ENCODE peak calls at places on chromosomes 4 and X, in four cellular contexts. W is body of pancreas, N is testis, K is A549. T is an unnamed sample.

GRCh38 chrX:153780678-153781427 is at the start of gene SRPK3:
- DNase-seq in W (peak; percentile 39), N (no peak), K (no peak), T (no peak)

GRCh38 chr4:11543710-11544109 is 115.0 kb upstream of the HS3ST1 start:
- DNase-seq in W (no peak), N (no peak), K (no peak), T (no peak)

GRCh38 chr4:100421356-100421978 is 96.4 kb downstream of the EMCN start:
- DNase-seq in W (no peak), N (no peak), K (peak; percentile 3), T (no peak)

GRCh38 chr4:168433576-168433975 is 46.7 kb downstream of the DDX60L start:
- DNase-seq in W (no peak), N (no peak), K (no peak), T (no peak)

GRCh38 chr4:76895619-76896018 is 2.3 kb downstream of the SOWAHB start:
- DNase-seq in W (no peak), N (no peak), K (no peak), T (no peak)

GRCh38 chrX:3231766-3232165 is 114.7 kb downstream of the MXRA5 start:
- DNase-seq in W (no peak), N (no peak), K (no peak), T (no peak)

GRCh38 chrX:39953879-39954278 is 143.9 kb downstream of the BCOR start:
- DNase-seq in W (peak; percentile 89), N (no peak), K (peak; percentile 69), T (peak; percentile 92)

GRCh38 chr4:173218411-173219125 is 50.0 kb downstream of the GALNT7 start:
- DNase-seq in W (no peak), N (no peak), K (peak; percentile 26), T (no peak)

GRCh38 chr4:21827575-21827974 is 121.0 kb downstream of the KCNIP4 start:
- DNase-seq in W (no peak), N (no peak), K (no peak), T (no peak)

GRCh38 chr4:147056951-147057630 is 111.4 kb upstream of the TTC29 start:
- DNase-seq in W (no peak), N (no peak), K (no peak), T (no peak)

GRCh38 chrX:134571831-134572230 is 86.4 kb downstream of the PLAC1 start:
- DNase-seq in W (no peak), N (no peak), K (no peak), T (no peak)

GRCh38 chr4:146243141-146243882 is 29.0 kb downstream of the REELD1 start:
- DNase-seq in W (no peak), N (peak; percentile 58), K (no peak), T (no peak)

GRCh38 chrX:15882704-15883539 is 28.3 kb upstream of the AP1S2 start:
- DNase-seq in W (no peak), N (no peak), K (no peak), T (no peak)

GRCh38 chr4:121072836-121073362 is 564 bp upstream of the NDNF start:
- DNase-seq in W (peak; percentile 7), N (peak; percentile 18), K (no peak), T (peak; percentile 20)

GRCh38 chr4:165635261-165635838 is 237.7 kb upstream of the TLL1 start:
- DNase-seq in W (no peak), N (no peak), K (no peak), T (no peak)

GRCh38 chr4:116132946-116133345 is 952.4 kb downstream of the TRAM1L1 start:
- DNase-seq in W (no peak), N (no peak), K (no peak), T (no peak)

GRCh38 chr4:110139106-110139505 is 59.3 kb downstream of the ELOVL6 start:
- DNase-seq in W (no peak), N (no peak), K (no peak), T (no peak)

GRCh38 chrX:65999029-65999562 is 40.8 kb downstream of the VSIG4 start:
- DNase-seq in W (no peak), N (no peak), K (no peak), T (no peak)

GRCh38 chr4:153733751-153734448 is 25.9 kb downstream of the RNF175 start:
- DNase-seq in W (no peak), N (no peak), K (no peak), T (no peak)

GRCh38 chr4:54482529-54482961 is 175.2 kb upstream of the KIT start:
- DNase-seq in W (no peak), N (no peak), K (no peak), T (no peak)

GRCh38 chrX:136039968-136040367 is 54.7 kb downstream of the SLC9A6 start:
- DNase-seq in W (no peak), N (no peak), K (no peak), T (no peak)

GRCh38 chr4:147312376-147313046 is 168.4 kb upstream of the EDNRA start:
- DNase-seq in W (no peak), N (no peak), K (no peak), T (no peak)

GRCh38 chr4:7000421-7001176 is 42.6 kb upstream of the TADA2B start:
- DNase-seq in W (no peak), N (no peak), K (no peak), T (peak; percentile 63)

GRCh38 chr4:148444296-148445070 is 2.3 kb upstream of the NR3C2 start:
- DNase-seq in W (peak; percentile 53), N (peak; percentile 18), K (no peak), T (peak; percentile 54)

GRCh38 chr4:2040391-2041233 is 18.5 kb upstream of the NAT8L start:
- DNase-seq in W (no peak), N (no peak), K (no peak), T (peak; percentile 52)

GRCh38 chr4:134722306-134722705 is 520.7 kb upstream of the PABPC4L start:
- DNase-seq in W (no peak), N (no peak), K (no peak), T (no peak)

GRCh38 chrX:115251458-115252233 is 17.8 kb upstream of the LRCH2 start:
- DNase-seq in W (no peak), N (no peak), K (no peak), T (no peak)

GRCh38 chrX:104166735-104167436 is 633 bp downstream of the FAM199X start:
- DNase-seq in W (no peak), N (peak; percentile 29), K (peak; percentile 4), T (peak; percentile 50)

GRCh38 chr4:113646456-113646809 is 115.1 kb downstream of the CAMK2D start:
- DNase-seq in W (no peak), N (no peak), K (peak; percentile 26), T (no peak)

DNA sequence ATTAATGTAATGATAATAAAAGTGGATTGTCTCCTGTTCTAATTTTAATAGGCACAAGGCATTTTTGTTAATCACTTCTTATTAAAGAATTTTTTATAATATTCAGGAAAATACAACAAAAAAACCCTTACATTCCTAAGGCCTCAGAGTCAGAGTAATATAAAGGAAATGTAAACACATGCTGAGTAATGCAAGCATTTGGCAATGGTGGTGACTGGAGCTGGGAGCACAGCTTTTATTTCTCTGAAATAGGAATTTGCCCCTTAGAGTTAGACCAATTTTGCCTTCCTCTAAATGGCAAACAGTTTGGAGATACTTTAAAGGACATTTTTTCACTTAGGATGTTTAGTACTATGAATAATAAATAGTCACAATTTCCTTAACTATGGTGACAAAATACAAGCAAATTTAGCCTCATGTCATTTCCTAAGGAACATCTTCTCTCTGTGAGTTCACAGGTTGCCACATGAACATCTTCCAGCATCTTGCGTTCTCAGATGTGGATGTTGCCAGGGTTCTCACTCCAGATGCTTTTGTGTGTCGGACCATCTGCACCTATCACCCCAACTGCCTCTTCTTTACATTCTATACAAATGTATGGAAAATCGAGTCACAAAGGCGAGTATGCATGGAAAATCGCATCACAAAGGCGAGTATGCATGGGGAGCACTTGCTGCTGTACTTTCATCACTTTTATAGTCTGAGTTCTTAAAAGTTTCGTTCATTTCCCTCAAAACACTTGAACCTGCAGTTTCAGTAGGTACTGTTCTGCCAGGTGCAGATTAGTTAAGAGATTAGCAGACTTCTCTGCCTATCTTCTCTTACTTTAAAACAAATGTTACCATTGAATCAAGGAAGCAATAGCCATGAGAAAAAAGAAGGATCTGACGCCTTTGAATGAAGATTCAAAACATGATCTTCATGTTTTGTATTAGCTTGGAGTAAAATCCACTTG is 15.9 kb upstream of the F11 start:
- DNase-seq in W (no peak), N (no peak), K (no peak), T (no peak)
- H3K27ac ChIP-seq in W (no peak overlapping the region), N (no peak overlapping the region), K (no peak overlapping the region), T (peak overlapping the region; percentile 56)

GRCh38 chrX:106802388-106803275 is at the start of gene TBC1D8B:
- DNase-seq in W (peak; percentile 85), N (peak; percentile 88), K (peak; percentile 80), T (peak; percentile 71)
- TF ChIP-seq POLR2A in W (peak; percentile 89), N (peak; percentile 26), K (peak; percentile 44), T (no peak)

DNA sequence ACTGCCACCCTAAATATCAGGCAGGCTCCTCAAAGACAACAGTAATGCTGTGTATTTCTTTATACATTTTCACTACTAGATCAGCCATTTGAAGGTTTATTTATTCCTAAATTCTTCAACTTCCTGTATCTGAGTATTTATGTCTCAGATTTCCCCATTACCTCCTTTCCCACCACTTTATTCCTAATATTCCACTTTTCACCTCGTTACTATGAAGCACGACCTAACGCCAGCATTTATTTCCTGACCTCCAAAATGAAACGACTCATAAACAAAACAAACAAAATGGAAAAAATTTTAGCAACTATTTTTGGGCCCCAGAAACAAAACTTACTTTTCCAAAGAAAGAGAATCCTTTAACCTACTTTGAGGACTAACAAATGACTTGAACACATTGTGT is 69.6 kb downstream of the MAML3 start:
- DNase-seq in W (no peak), N (no peak), K (no peak), T (no peak)
- H3K27ac ChIP-seq in W (no peak overlapping the region), N (no peak overlapping the region), K (peak overlapping the region; percentile 99), T (no peak overlapping the region)

GRCh38 chrX:131725001-131725654 is 181.3 kb downstream of the OR13H1 start:
- DNase-seq in W (no peak), N (no peak), K (no peak), T (no peak)

GRCh38 chrX:131727778-131728177 is 183.9 kb downstream of the OR13H1 start:
- DNase-seq in W (no peak), N (no peak), K (no peak), T (no peak)

GRCh38 chrX:131728295-131729145 is 184.6 kb downstream of the OR13H1 start:
- DNase-seq in W (peak; percentile 87), N (peak; percentile 13), K (no peak), T (peak; percentile 46)

GRCh38 chrX:131724292-131724691 is 180.4 kb downstream of the OR13H1 start:
- DNase-seq in W (no peak), N (no peak), K (no peak), T (no peak)

DNA sequence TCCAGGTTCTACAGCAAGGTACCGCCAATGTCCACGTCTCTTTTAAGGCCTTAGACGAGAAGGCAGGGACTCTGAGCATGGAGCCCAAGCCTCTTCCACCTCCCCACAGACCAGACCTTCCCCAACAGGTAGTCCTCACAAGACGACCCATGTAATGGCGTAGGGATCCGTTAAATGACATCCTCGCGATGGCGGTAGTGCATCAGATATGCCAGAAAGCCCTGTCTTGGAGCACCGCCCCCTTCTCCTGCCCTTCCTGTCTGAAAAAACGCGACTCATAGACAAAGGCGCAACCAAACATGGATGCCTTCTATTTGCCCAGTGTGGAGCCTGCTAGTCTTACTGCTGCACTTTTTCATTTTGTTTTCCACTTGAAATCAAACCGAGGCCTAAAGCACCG is 185.4 kb downstream of the OR13H1 start:
- DNase-seq in W (peak; percentile 93), N (peak; percentile 16), K (no peak), T (no peak)
- TF ChIP-seq POLR2A in W (no peak), N (no peak), K (no peak), T (no peak)

T was measured in right lobe of liver.